ENCODE peak calls at places on chromosome 9, in five cellular contexts. M, Q, K, U and I are unnamed samples.

GRCh38 chr9:116383956-116384355 is 230.4 kb downstream of the PAPPA start:
- DNase-seq in M (no peak), Q (no peak), K (no peak), U (peak), I (no peak)

GRCh38 chr9:110244616-110245015 is 11.7 kb downstream of the TXN start:
- DNase-seq in M (no peak), Q (no peak), K (no peak), U (no peak), I (no peak)

GRCh38 chr9:90835206-90835605 is 33.6 kb downstream of the SYK start:
- DNase-seq in M (no peak), Q (no peak), K (no peak), U (no peak), I (no peak)

GRCh38 chr9:79880626-79881025 is 308.9 kb downstream of the TLE4 start:
- DNase-seq in M (no peak), Q (no peak), K (no peak), U (no peak), I (no peak)

GRCh38 chr9:124512806-124513204 is 5.6 kb upstream of the NR5A1 start:
- DNase-seq in M (no peak), Q (no peak), K (no peak), U (no peak), I (no peak)

GRCh38 chr9:124799274-124800006 is 22.5 kb downstream of the OLFML2A start:
- DNase-seq in M (no peak), Q (no peak), K (no peak), U (no peak), I (no peak)

GRCh38 chr9:20358201-20358600 is 264.1 kb downstream of the MLLT3 start:
- DNase-seq in M (no peak), Q (peak), K (no peak), U (peak), I (no peak)

GRCh38 chr9:106893088-106893487 is 30.1 kb downstream of the ZNF462 start:
- DNase-seq in M (no peak), Q (peak), K (peak), U (peak), I (peak)

GRCh38 chr9:32413424-32413823 is 29.0 kb downstream of the ACO1 start:
- DNase-seq in M (no peak), Q (no peak), K (no peak), U (no peak), I (no peak)

GRCh38 chr9:96515629-96516470 is 65.9 kb downstream of the HABP4 start:
- DNase-seq in M (no peak), Q (peak), K (no peak), U (peak), I (no peak)

GRCh38 chr9:126365780-126366179 is 39.2 kb downstream of the MVB12B start:
- DNase-seq in M (no peak), Q (no peak), K (no peak), U (no peak), I (no peak)
- H3K27ac ChIP-seq in M (no peak), Q (no peak), K (no peak), U (no peak), I (no peak)

GRCh38 chr9:126615251-126615790 is 1.6 kb downstream of the LMX1B start:
- DNase-seq in M (peak), Q (peak), K (no peak), U (peak), I (no peak)
- H3K27ac ChIP-seq in M (no peak), Q (no peak), K (no peak), U (no peak), I (no peak)

DNA sequence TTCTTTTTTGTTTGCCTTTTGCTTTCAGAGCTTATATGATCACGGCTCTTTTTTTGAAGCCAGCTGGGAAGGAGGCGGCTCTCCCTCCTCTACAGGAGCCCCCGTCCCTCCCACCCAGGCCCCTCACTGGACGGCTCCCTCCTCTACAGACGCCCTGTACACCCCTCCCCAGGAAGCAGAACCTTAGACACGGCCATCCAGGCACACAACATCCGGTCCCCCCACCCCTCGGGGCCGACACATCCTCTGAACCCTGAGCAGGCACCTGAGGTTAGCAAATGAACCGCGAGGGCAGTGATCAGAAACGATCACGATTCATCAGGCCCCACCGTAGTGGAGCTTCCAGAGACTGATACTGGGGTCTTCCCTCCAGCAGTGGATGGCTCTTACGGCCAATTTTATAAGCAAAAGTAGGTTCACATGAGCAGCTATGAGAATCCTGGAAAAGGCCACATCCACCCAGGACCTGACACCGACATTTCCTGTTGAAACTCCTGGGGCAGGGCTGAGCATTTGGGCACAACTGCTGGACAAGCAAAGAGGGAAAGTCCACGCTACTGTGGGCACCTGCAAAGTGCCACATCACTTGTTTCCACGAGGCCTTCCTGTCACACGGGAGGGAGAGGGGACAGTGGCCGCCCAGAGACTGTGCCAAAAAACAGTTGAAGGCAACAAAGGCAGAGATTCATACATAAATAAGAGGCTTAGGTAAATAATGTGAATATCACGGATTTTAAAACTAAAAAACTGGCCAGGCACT is 78.9 kb downstream of the SEMA4D start:
- DNase-seq in M (no peak), Q (no peak), K (no peak), U (no peak), I (no peak)
- H3K27ac ChIP-seq in M (peak), Q (no peak), K (no peak), U (no peak), I (no peak)

GRCh38 chr9:94166237-94167054 is 82.2 kb downstream of the PTPDC1 start:
- DNase-seq in M (peak), Q (peak), K (peak), U (peak), I (peak)
- H3K27ac ChIP-seq in M (peak), Q (peak), K (peak), U (peak), I (peak)

GRCh38 chr9:133875131-133875530 is 117.0 kb downstream of the VAV2 start:
- DNase-seq in M (no peak), Q (no peak), K (no peak), U (no peak), I (no peak)

GRCh38 chr9:133873006-133873780 is 118.9 kb downstream of the VAV2 start:
- DNase-seq in M (no peak), Q (peak), K (no peak), U (no peak), I (peak)

GRCh38 chr9:133876144-133876543 is 116.0 kb downstream of the VAV2 start:
- DNase-seq in M (peak), Q (no peak), K (no peak), U (no peak), I (no peak)

GRCh38 chr9:133874659-133875058 is 117.5 kb downstream of the VAV2 start:
- DNase-seq in M (no peak), Q (no peak), K (no peak), U (no peak), I (no peak)

GRCh38 chr9:133874061-133874638 is 118.0 kb downstream of the VAV2 start:
- DNase-seq in M (no peak), Q (peak), K (peak), U (peak), I (peak)
- H3K27ac ChIP-seq in M (no peak), Q (no peak), K (peak), U (no peak), I (peak)